ENCODE peak calls at places on chromosome 9, in nine cellular contexts. G is cardiac muscle cell, E is A549, V is left ventricle myocardium inferior, O is GM12878, S is upper lobe of right lung, Z is psoas muscle, J is epithelial cell of esophagus, U is testis. Q is an unnamed sample.

GRCh38 chr9:126532951-126533910 is 80.5 kb upstream of the LMX1B start:
- DNase-seq in U (no peak), S (no peak), G (no peak), J (no peak), O (no peak), Z (no peak), V (no peak), E (no peak), Q (no peak)

GRCh38 chr9:22079873-22080341 is 70.8 kb upstream of the CDKN2B start:
- DNase-seq in J (peak), Z (no peak), O (peak), E (no peak), V (no peak), G (no peak), S (no peak), U (peak), Q (no peak)

GRCh38 chr9:88852794-88853193 is 138.5 kb upstream of the S1PR3 start:
- DNase-seq in E (peak), V (peak), J (peak), Z (no peak), U (peak), G (no peak), O (no peak), S (no peak), Q (peak)

GRCh38 chr9:70448904-70449303 is 34.4 kb upstream of the KLF9 start:
- DNase-seq in J (no peak), G (no peak), O (no peak), Z (no peak), E (no peak), V (no peak), S (no peak), U (no peak), Q (no peak)

GRCh38 chr9:75624984-75625383 is 265.5 kb upstream of the PCSK5 start:
- DNase-seq in G (no peak), E (no peak), V (no peak), J (no peak), O (no peak), U (no peak), S (no peak), Z (no peak), Q (peak)

GRCh38 chr9:108468364-108468763 is 387.4 kb downstream of the ACTL7B start:
- DNase-seq in U (peak), V (no peak), E (peak), J (peak), O (no peak), Z (peak), S (no peak), G (peak), Q (no peak)

GRCh38 chr9:1009101-1009707 is 32.7 kb downstream of the DMRT3 start:
- DNase-seq in V (peak), U (peak), S (peak), G (peak), O (no peak), J (peak), Z (peak), E (peak), Q (peak)

GRCh38 chr9:81268048-81268447 is 421.3 kb downstream of the TLE1 start:
- DNase-seq in J (peak), V (no peak), G (no peak), S (no peak), U (no peak), E (no peak), Z (no peak), O (no peak), Q (no peak)

GRCh38 chr9:126692759-126693427 is 79.2 kb downstream of the LMX1B start:
- DNase-seq in O (no peak), S (peak), Z (peak), V (no peak), U (no peak), E (no peak), G (no peak), J (no peak), Q (peak)

GRCh38 chr9:85158512-85158911 is 489.0 kb downstream of the NTRK2 start:
- DNase-seq in V (no peak), G (no peak), E (no peak), S (no peak), Z (no peak), U (no peak), O (no peak), J (no peak), Q (no peak)

GRCh38 chr9:94860678-94861588 is 134.4 kb downstream of the AOPEP start:
- DNase-seq in U (no peak), V (no peak), S (no peak), G (no peak), Z (no peak), O (peak), J (no peak), E (no peak), Q (no peak)

GRCh38 chr9:2356391-2356790 is 265.2 kb upstream of the VLDLR start:
- DNase-seq in V (no peak), S (no peak), E (no peak), U (no peak), O (no peak), G (no peak), J (peak), Z (no peak), Q (no peak)

GRCh38 chr9:37026936-37027581 is 7.0 kb downstream of the PAX5 start:
- DNase-seq in G (no peak), S (no peak), V (no peak), E (no peak), O (no peak), U (peak), Z (no peak), J (no peak), Q (no peak)

GRCh38 chr9:37028425-37029031 is 5.5 kb downstream of the PAX5 start:
- DNase-seq in U (no peak), O (no peak), G (no peak), E (no peak), V (no peak), S (no peak), J (no peak), Z (no peak), Q (no peak)

GRCh38 chr9:37029304-37029775 is 4.7 kb downstream of the PAX5 start:
- DNase-seq in O (no peak), S (no peak), Z (no peak), G (no peak), U (no peak), J (no peak), E (no peak), V (no peak), Q (no peak)

GRCh38 chr9:37026085-37026935 is 7.8 kb downstream of the PAX5 start:
- DNase-seq in O (no peak), V (no peak), E (no peak), J (no peak), U (no peak), Z (peak), S (no peak), G (no peak), Q (no peak)

DNA sequence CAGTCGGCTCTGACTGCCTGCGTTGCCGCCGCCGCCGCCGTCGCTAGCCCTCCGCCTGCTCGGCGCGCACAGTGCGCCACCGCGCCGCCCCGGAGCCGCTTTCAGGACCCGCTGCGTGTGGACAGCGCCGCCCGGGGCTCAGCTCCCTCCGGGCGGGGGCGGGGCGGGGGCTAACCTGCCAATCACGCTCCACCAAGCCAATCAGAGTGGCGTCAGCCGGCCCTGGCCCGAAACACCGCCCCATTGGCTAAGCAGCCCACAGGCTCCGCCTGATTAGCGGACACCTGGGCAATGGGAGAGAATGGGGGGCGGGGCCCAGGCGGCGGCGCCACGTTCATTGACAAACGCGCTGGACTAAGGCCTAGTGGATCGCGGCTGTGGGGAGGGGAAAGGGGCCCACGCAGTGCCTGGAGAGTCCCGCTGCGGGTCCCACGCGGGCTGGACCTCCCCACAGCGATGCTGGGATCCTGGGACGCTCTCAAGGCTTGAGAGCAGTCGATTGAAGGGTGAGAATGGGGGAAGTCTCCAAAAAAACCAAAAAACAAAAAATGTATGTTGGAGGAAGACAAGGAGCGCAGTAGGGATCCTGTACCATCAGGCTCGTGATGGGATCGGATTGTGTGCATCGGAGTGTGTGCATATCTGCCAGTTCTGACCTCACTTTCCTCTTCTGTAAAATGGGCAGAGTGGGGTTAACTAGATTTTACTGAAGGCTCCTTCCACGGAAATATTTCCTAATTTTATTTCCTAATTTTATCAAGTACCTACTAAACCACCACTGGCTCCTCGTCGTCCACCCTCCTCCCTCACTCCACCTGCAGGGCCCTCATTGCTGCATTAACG is 6.3 kb downstream of the PAX5 start:
- DNase-seq in Z (peak), V (peak), U (peak), G (peak), S (peak), E (peak), J (peak), O (peak), Q (peak)
- H3K4me3 ChIP-seq in Z (peak), V (peak), U (peak), G (no peak), S (peak), E (peak), J (no peak), O (peak), Q (peak)

GRCh38 chr9:134641173-134641985 is at the start of gene COL5A1:
- DNase-seq in V (peak), J (peak), U (peak), O (no peak), G (peak), E (peak), Z (peak), S (peak), Q (peak)

GRCh38 chr9:134643306-134643705 is 1.7 kb downstream of the COL5A1 start:
- DNase-seq in V (no peak), O (no peak), S (no peak), E (no peak), Z (no peak), U (no peak), J (no peak), G (no peak), Q (no peak)

GRCh38 chr9:134640491-134641172 is 971 bp upstream of the COL5A1 start:
- DNase-seq in O (no peak), V (no peak), U (no peak), S (no peak), Z (no peak), G (no peak), J (no peak), E (no peak), Q (no peak)

GRCh38 chr9:134642385-134643181 is 980 bp downstream of the COL5A1 start:
- DNase-seq in S (no peak), O (no peak), U (peak), Z (peak), G (peak), E (peak), V (peak), J (no peak), Q (peak)

DNA sequence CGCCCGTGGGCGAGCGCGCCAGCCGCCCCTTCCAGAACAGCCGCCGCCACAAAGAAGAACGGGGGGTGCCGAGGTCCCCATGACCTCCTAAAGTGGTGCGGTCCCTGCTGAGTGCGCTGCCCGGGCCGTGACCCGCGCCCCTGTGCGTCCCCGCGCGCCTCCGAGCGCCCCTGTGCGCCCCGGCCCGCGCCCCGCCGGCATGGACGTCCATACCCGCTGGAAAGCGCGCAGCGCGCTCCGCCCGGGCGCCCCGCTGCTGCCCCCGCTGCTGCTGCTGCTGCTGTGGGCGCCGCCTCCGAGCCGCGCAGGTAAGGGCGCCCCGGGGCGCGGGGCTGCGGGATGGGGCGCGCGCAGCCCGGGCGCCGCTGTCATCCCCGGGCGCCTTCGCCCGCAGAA is 384 bp downstream of the COL5A1 start:
- DNase-seq in U (no peak), J (no peak), V (no peak), O (no peak), Z (no peak), S (no peak), E (no peak), G (peak), Q (no peak)
- H3K4me3 ChIP-seq in U (peak), J (no peak), V (peak), O (no peak), Z (peak), S (peak), E (peak), G (peak), Q (peak)

DNA sequence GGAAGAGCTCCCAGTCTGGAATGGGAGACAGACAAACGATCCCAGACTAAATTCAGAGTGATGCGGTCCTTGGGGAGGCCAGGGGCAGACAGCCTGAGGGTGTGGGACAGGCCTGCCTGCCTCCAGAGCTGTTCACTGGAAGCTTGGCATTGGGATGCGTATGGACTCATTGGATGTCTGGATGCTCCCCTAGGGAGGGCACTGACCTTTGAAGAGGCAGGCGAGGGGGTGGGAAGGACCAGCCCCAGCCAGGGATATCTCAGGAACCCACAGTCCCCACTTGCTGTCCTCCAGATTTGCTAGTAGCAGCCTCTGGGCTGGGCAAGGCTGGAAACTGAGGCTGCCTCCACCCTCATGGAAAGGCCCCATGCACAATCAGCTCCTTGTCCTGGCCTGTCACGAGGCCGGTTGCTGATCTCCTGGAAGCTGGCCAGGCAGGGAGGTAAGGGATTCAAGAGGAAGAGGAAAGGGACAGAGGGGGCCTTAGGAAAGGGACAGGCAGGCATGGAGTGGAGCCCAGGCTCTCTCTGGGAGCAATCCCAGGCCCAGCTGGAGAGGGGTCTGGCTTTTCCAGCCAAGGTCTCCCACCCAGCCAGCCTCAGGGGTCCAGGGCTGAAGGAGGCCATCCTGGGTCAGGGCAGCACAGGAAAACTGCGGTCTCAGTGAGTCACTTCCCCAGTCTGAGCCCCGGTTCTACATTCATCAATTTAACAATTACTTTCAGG is 69.1 kb upstream of the GGTA1 start:
- DNase-seq in J (peak), Z (peak), G (no peak), V (peak), U (peak), O (no peak), E (no peak), S (no peak), Q (peak)
- H3K4me3 ChIP-seq in J (no peak), Z (peak), G (no peak), V (peak), U (no peak), O (no peak), E (no peak), S (no peak), Q (peak)

GRCh38 chr9:105502276-105502675 is 54.4 kb downstream of the FSD1L start:
- DNase-seq in U (no peak), Z (no peak), S (no peak), G (no peak), E (no peak), J (no peak), V (no peak), O (no peak), Q (no peak)
- H3K4me3 ChIP-seq in U (no peak), Z (no peak), S (no peak), G (no peak), E (no peak), J (no peak), V (no peak), O (peak), Q (no peak)

DNA sequence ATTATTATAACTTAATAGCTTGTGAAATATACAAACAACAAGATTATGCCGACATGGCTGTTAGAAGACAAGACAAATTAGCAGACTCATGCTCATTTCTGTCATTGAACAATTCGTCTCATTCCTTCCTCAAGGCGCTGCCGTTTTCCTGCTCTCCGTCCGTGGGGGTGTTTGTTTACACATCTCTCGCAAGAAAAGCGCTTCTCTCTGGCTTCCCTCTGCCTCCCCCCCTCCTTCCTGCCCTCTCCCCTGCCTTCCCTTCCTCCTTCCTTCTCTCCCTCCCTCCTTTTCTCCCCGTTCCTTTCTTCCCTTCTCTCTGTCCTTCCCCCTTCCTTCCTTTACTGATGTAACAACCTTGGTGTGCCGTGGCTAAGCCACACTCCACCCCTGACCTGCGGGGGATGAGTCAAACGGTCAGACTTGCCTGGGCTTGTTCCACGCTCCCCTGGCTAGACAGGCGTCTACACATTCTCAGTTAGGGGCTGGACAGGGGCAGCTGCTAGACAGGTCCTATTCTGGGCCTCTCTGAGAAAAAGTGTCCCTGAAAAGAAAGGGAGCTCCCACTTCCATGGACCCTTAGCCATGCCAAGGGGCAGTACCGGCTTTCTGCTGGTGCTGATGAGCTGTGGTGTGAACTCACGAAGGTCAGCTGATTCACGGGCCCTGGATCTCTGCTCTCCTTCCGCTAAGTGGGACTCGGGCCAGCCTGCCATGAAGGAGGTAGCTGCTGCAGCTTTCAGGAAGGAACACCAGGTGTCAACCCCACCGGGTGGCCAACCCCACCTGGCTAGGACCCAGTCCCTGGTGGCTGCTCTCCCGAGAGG is 32.0 kb upstream of the SPTLC1 start:
- DNase-seq in U (peak), S (peak), Z (no peak), V (peak), E (peak), G (no peak), J (peak), O (no peak), Q (peak)
- H3K4me3 ChIP-seq in U (no peak), S (no peak), Z (no peak), V (peak), E (no peak), G (no peak), J (peak), O (peak), Q (no peak)

DNA sequence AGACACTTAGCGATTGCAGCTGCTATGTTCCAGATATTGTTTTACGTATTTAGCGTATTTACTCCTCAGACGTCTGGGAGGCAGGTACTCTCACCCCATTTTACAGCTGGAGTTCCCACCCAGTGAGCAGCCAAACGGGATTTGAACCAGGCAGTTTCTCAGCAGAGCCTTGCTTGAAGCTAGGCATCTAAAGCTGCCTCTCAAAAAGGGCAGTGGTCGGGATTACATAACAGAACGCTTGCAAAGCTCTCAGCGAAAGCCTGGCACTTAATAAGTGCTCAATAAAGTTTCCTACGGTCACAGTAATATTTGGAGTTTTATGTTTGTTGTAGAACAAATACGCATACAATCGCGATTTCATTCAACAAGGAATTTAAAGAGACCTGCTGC is 302 bp upstream of the BSPRY start:
- DNase-seq in S (no peak), V (no peak), J (no peak), G (no peak), O (no peak), E (no peak), U (no peak), Z (no peak), Q (no peak)
- H3K4me3 ChIP-seq in S (peak), V (peak), J (no peak), G (peak), O (peak), E (peak), U (peak), Z (peak), Q (no peak)

GRCh38 chr9:129322022-129322621 is 144.1 kb upstream of the IER5L start:
- DNase-seq in J (no peak), V (no peak), Z (peak), G (no peak), S (peak), U (no peak), O (no peak), E (no peak), Q (peak)
- H3K4me3 ChIP-seq in J (no peak), V (no peak), Z (no peak), G (no peak), S (peak), U (no peak), O (no peak), E (no peak), Q (peak)

DNA sequence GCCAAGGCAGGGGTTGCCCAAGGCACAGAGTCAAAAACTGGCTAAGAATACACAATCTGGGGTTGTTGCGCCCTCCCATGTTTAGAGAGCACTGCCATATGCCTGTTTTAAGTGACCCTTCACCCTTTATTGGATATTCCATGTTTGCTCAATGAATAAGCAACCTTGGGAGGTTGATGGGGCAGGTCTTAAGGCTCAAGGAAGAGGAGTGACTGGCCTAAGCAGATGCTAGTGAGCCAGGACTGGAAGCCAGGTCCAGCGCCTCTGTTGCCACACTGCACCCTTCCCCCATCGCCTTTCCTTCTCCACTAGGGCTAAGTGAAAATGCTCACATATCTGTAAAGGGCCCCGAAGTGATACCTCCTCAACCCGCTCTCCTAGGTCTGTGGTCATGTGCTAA is 6.7 kb downstream of the TXN start:
- DNase-seq in J (no peak), V (no peak), G (no peak), O (no peak), E (no peak), S (no peak), Z (no peak), U (no peak), Q (no peak)
- H3K4me3 ChIP-seq in J (no peak), V (no peak), G (no peak), O (no peak), E (no peak), S (no peak), Z (no peak), U (no peak), Q (no peak)

GRCh38 chr9:129756191-129756590 is 3.3 kb upstream of the PTGES start:
- DNase-seq in S (no peak), G (no peak), E (no peak), U (no peak), O (no peak), V (no peak), Z (no peak), J (no peak), Q (no peak)

GRCh38 chr9:129755151-129755550 is 2.3 kb upstream of the PTGES start:
- DNase-seq in J (no peak), Z (no peak), O (no peak), S (no peak), E (no peak), U (no peak), V (no peak), G (no peak), Q (no peak)

GRCh38 chr9:129751841-129752801 is 721 bp downstream of the PTGES start:
- DNase-seq in G (no peak), S (no peak), U (no peak), J (peak), E (no peak), O (no peak), Z (no peak), V (peak), Q (no peak)

GRCh38 chr9:129750010-129750409 is 2.8 kb downstream of the PTGES start:
- DNase-seq in G (no peak), J (peak), U (no peak), S (no peak), Z (no peak), V (no peak), E (no peak), O (no peak), Q (no peak)

GRCh38 chr9:129752915-129753724 is at the start of gene PTGES:
- DNase-seq in O (no peak), J (peak), E (peak), V (peak), G (peak), U (peak), S (peak), Z (peak), Q (peak)
- H3K4me3 ChIP-seq in O (no peak), J (peak), E (peak), V (peak), G (no peak), U (no peak), S (peak), Z (peak), Q (peak)